ENCODE peak calls at places on chromosomes 12 and 14, in eight cellular contexts. D, F, C, O, K, Q, B and G are unnamed samples.

GRCh38 chr12:133129368-133130037 is 571 bp downstream of the ZNF891 start:
- DNase-seq in D (no peak), B (no peak), F (peak), K (no peak), O (peak), C (no peak), Q (peak), G (peak)

GRCh38 chr14:67623114-67623513 is 3.4 kb downstream of the ARG2 start:
- DNase-seq in D (no peak), O (peak), B (no peak), K (no peak), F (peak), Q (peak), C (no peak), G (peak)

GRCh38 chr14:65866906-65867305 is 454.4 kb downstream of the FUT8 start:
- DNase-seq in O (peak), D (no peak), F (no peak), K (no peak), B (no peak), Q (no peak), C (no peak), G (no peak)

GRCh38 chr12:101127521-101128219 is 82.4 kb downstream of the SLC5A8 start:
- DNase-seq in Q (peak), O (peak), F (peak), C (no peak), D (no peak), B (peak), K (no peak), G (peak)

GRCh38 chr14:80781968-80782367 is 159.6 kb downstream of the CEP128 start:
- DNase-seq in D (no peak), Q (peak), C (no peak), B (no peak), F (peak), O (peak), K (no peak), G (peak)

GRCh38 chr14:60565211-60565610 is 56.3 kb downstream of the SIX6 start:
- DNase-seq in B (peak), Q (peak), K (no peak), C (no peak), F (peak), O (peak), D (peak), G (peak)

GRCh38 chr14:89418976-89419375 is 1.9 kb upstream of the FOXN3 start:
- DNase-seq in K (no peak), Q (no peak), O (no peak), F (no peak), C (no peak), B (no peak), D (no peak), G (no peak)

GRCh38 chr14:35898217-35898775 is 72.2 kb downstream of the BRMS1L start:
- DNase-seq in D (no peak), O (no peak), K (no peak), B (no peak), F (no peak), C (no peak), Q (no peak), G (no peak)

GRCh38 chr14:103118663-103119404 is 4.4 kb upstream of the TNFAIP2 start:
- DNase-seq in Q (no peak), B (no peak), F (no peak), C (peak), O (no peak), K (no peak), D (no peak), G (no peak)

GRCh38 chr14:68245146-68246073 is 425.8 kb downstream of the RAD51B start:
- DNase-seq in K (no peak), F (peak), D (no peak), B (no peak), C (no peak), O (peak), Q (peak), G (peak)

GRCh38 chr12:89225401-89225800 is 126.9 kb downstream of the DUSP6 start:
- DNase-seq in F (peak), K (no peak), C (peak), Q (peak), B (no peak), O (peak), D (peak), G (peak)

GRCh38 chr12:25959069-25959961 is 833 bp downstream of the RASSF8 start:
- DNase-seq in C (peak), O (peak), D (peak), Q (peak), F (peak), K (no peak), B (peak), G (peak)

GRCh38 chr12:121124402-121125109 is 8.1 kb upstream of the P2RX7 start:
- DNase-seq in B (peak), F (peak), K (no peak), Q (peak), O (peak), C (no peak), D (peak), G (peak)

DNA sequence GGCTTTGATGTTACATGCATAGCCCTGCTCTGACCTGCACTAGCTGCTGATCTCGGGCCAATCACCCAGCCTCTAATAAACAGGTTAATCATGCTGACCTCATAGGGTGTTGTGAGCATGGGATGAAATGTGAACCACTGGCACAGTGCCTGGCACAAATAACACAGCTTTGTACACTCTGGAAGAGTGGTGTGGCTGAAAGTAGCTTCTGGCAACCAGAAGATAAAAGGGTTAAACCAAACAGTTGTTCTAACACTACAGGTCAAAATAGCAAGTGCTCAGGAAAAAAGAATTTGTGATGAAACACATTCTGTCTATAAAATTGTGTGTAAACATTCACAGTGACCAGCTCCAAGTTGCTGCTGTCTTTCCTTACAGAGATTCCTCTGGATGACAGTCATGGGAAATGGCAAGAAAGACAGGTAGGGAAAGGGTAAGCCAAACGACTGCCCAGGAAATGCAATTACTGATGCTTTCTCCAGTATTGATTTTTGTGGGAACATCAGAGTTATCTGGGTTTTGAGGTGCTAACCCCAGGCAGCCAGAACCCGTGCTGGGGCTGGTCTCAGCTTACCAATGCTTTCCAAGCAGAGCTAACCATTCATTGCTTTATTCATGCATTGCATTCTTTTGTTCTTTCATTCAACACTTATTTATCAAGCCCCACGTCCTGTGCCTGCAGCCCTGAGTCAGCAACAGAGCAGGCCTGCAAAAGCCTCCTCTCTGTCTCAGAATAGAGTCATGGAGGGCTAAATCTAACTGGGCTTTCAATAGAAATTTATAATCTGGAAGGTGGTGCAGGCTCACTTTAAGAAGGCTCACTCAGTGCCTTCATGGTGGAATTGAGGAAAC is 38.1 kb upstream of the CAPRIN2 start:
- DNase-seq in F (peak), Q (peak), K (no peak), O (peak), C (no peak), D (no peak), B (no peak), G (peak)
- H3K4me3 ChIP-seq in F (no peak), Q (no peak), K (no peak), O (no peak), C (no peak), D (no peak), B (no peak), G (no peak)

GRCh38 chr12:13116259-13116658 is 12.8 kb upstream of the GSG1 start:
- DNase-seq in O (no peak), C (no peak), F (no peak), D (peak), Q (no peak), B (no peak), K (no peak), G (no peak)

GRCh38 chr12:13120431-13120830 is 17.0 kb upstream of the GSG1 start:
- DNase-seq in K (no peak), D (no peak), F (no peak), O (no peak), B (no peak), C (no peak), Q (no peak), G (no peak)

GRCh38 chr12:13116971-13117370 is 13.5 kb upstream of the GSG1 start:
- DNase-seq in K (no peak), Q (no peak), C (no peak), F (no peak), D (no peak), B (no peak), O (no peak), G (no peak)

GRCh38 chr12:13112968-13113367 is 9.5 kb upstream of the GSG1 start:
- DNase-seq in Q (no peak), C (no peak), F (no peak), D (no peak), B (no peak), K (no peak), O (no peak), G (no peak)

GRCh38 chr12:13114251-13115052 is 11.0 kb upstream of the GSG1 start:
- DNase-seq in O (no peak), B (no peak), F (no peak), Q (no peak), C (no peak), K (no peak), D (no peak), G (no peak)
- H3K4me3 ChIP-seq in O (no peak), B (no peak), F (peak), Q (no peak), C (no peak), K (no peak), D (no peak), G (no peak)

DNA sequence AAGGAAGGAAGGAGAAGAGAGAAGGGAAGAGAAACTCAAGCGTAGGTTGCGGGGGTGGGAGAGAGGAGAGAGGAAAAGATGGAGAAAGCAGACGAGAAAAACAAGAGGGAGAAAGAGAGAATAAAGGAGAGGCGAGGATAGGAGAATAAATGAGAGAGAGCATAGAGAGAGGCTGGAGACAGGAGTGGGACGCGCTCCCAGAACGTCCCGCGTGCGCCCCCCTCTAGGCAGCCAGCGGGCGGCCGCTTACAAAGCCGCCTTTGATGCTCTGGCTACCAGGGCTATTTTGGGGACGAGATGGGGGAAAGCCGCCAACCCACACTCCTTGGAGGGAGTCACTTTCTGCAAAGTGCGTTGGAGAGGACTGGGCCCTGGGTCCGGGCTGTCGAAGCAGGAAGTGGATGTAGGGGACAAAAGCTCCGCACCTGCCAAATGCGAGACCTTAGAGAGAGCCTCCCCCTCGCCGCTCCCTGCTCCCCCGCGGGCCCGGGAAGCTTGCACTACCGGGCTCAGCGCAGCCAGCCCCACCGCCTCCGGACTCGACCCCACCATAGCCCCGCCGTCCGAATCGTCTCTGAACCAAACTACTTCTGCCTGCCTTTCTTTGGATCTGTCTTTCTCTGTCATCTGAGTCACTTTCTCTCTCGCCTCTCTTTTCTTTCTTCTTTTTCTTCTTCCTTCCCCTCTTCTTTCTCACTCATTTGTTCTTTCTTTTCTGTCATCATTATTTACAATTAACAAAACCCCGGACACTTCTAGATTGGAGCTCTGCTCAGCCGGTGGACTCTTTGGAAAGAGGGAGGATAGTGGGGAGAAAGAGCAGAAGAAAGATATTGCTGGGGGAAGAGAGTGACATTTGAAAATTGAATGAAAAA is 8.0 kb downstream of the ASCL1 start:
- DNase-seq in D (no peak), B (no peak), K (no peak), O (no peak), Q (no peak), C (no peak), F (no peak), G (no peak)
- H3K4me3 ChIP-seq in D (peak), B (no peak), K (no peak), O (no peak), Q (no peak), C (no peak), F (no peak), G (no peak)

DNA sequence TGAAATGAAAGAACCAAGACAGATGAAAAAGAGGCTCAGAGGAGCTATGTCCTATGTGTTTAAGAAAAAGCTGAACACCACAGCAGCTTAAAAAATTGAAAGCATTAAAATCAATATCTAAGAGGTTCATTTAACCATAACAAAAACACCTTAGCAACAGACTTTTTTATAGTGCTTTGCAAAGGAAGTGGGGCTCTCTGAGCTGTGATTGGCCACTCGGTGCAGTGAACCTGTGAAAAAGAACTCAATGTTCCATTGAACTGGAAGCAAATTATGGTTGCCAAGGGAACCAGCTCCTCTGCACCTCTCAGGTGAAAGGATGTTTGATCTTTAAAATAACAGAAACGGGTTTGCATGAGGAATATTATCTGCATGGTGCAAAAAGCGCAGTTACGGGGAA is 149.3 kb downstream of the SNAPC1 start:
- DNase-seq in F (no peak), C (no peak), K (no peak), Q (no peak), D (no peak), O (no peak), B (no peak), G (no peak)
- H3K4me3 ChIP-seq in F (no peak), C (no peak), K (no peak), Q (no peak), D (no peak), O (no peak), B (no peak), G (no peak)

DNA sequence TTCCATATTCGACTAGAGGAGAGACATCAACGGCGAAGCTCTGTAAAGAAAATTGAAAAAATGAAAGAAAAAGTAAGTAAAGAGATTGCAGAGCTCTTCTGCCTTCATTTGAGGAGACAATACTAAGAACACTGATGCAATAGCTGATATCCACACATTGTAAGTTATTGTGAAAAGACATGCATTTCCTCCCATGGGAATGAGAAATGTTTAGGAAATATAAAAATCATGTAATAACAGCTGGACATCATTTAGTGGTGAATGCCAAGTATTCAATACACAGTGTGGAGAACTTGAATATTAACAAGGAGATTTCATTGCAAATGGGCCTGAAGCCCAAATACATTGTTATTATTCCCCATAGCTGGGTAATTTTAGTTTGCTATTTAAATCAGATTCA is 179.2 kb downstream of the KICS2 start:
- DNase-seq in B (peak), C (no peak), O (peak), Q (peak), K (no peak), D (no peak), F (no peak), G (peak)
- H3K4me3 ChIP-seq in B (no peak), C (no peak), O (no peak), Q (no peak), K (no peak), D (no peak), F (no peak), G (peak)

GRCh38 chr14:73457050-73457934 is 1.1 kb downstream of the NUMB start:
- DNase-seq in C (peak), F (no peak), K (no peak), Q (peak), O (no peak), D (no peak), B (no peak), G (no peak)

GRCh38 chr14:73457935-73458218 is 469 bp downstream of the NUMB start:
- DNase-seq in O (no peak), F (no peak), K (no peak), D (peak), Q (peak), C (peak), B (no peak), G (no peak)

GRCh38 chr14:73458219-73458976 is at the start of gene NUMB:
- DNase-seq in B (peak), Q (peak), D (peak), K (peak), C (peak), O (peak), F (peak), G (peak)

GRCh38 chr14:73452341-73453191 is 5.8 kb downstream of the NUMB start:
- DNase-seq in B (peak), F (peak), C (no peak), O (peak), D (no peak), K (no peak), Q (peak), G (peak)

GRCh38 chr14:73455294-73455693 is 3.1 kb downstream of the NUMB start:
- DNase-seq in K (no peak), D (no peak), C (no peak), F (no peak), B (no peak), Q (no peak), O (no peak), G (no peak)
- H3K4me3 ChIP-seq in K (no peak), D (no peak), C (no peak), F (no peak), B (peak), Q (no peak), O (peak), G (peak)

DNA sequence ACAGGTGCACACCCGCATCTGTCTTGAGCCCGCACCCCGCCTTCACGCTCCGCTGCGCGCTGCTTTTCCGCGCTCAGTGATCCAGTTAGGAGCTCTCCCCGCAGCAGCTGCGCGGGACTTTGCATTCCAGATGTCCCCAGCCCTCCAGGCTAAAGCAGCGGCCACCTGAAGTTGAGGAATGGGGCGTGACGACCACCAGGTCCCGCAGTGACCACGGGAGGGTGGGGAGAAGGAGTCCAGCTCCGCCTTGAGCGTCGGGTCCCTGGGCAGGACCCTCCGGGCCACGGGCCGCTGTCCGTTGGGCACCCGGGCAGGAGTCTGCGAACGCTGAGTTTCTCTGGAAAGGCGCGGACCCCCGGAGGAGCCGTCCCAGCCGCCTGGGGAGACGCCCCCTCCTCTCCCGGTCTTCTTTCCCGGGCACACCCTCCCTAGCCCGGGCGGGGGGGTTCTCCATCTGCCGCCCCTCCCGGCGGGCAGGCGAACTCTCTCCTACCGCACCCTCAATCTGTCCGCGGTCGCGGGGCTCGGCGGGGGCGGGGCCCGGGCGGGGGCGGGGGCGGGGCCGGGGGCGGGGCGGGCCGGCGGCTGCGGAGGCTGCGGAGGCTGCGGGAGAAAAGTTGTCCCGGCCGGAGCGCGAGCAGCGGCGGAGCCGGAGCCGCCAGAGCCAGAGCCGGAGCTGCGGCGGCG is at the start of gene TMEM132C:
- DNase-seq in Q (no peak), F (no peak), C (no peak), K (no peak), B (no peak), D (no peak), O (no peak), G (no peak)
- H3K4me3 ChIP-seq in Q (peak), F (no peak), C (no peak), K (no peak), B (no peak), D (peak), O (no peak), G (no peak)

DNA sequence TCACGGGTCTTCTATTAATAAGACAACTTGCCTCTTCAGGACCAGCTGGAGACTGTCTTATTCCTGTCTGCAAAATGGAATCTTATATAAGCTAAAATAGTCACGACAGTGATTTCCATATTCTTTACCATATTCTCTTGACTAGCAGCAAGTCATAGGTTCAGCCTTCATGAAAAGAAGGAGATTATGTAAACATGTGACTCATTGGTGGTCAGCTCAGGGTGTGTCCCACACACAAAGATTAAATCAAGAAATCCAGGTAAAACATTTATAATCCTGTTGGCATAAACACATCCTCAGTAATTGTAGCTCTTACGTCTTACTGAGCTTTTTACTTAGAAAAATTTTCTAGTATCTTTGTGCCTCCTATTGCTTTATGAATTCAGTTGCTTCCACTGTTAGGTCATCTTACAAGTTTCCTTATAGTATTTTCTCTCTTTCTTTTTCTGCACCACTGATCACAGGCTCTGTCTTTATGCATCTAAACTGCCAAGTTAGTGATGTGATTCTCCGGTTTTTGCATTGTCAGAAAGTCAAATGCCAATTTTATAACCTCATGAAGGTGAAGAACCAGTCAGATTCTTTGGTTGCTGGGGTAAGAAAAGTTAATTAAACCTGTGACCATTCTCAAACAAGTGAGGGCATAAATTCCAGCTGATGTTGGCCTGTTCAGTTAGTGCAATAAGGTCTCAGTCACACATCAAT is 378.7 kb upstream of the MGAT4C start:
- DNase-seq in Q (peak), D (no peak), C (no peak), K (no peak), F (peak), B (no peak), O (peak), G (peak)
- H3K4me3 ChIP-seq in Q (no peak), D (no peak), C (no peak), K (no peak), F (no peak), B (no peak), O (no peak), G (no peak)

GRCh38 chr14:97544581-97544980 is 747.4 kb downstream of the VRK1 start:
- DNase-seq in B (no peak), C (no peak), K (no peak), D (no peak), Q (no peak), F (no peak), O (no peak), G (no peak)
- H3K4me3 ChIP-seq in B (no peak), C (no peak), K (no peak), D (no peak), Q (no peak), F (no peak), O (no peak), G (no peak)